ENCODE peak calls at places on chromosome 10, in six cellular contexts. D is testis, V is cardiac muscle cell, J is heart right ventricle, N is body of pancreas, C is suprapubic skin. I is an unnamed sample.

GRCh38 chr10:44369296-44369695 is 15.6 kb downstream of the CXCL12 start:
- DNase-seq in J (no peak), D (no peak), C (no peak), V (no peak), N (no peak), I (no peak)

GRCh38 chr10:14507156-14507555 is 176.4 kb upstream of the FRMD4A start:
- DNase-seq in J (no peak), D (no peak), C (no peak), N (no peak), V (no peak), I (no peak)

GRCh38 chr10:122207135-122207534 is 64.0 kb upstream of the BTBD16 start:
- DNase-seq in V (no peak), C (no peak), J (no peak), D (no peak), N (no peak), I (no peak)

GRCh38 chr10:72855790-72856189 is 37.7 kb upstream of the OIT3 start:
- DNase-seq in J (no peak), D (no peak), V (no peak), C (no peak), N (no peak), I (no peak)

GRCh38 chr10:78567680-78568453 is 500.9 kb upstream of the ZMIZ1 start:
- DNase-seq in V (no peak), N (no peak), D (no peak), J (no peak), C (no peak), I (no peak)

GRCh38 chr10:95477175-95477520 is 84.0 kb downstream of the SORBS1 start:
- DNase-seq in J (no peak), V (no peak), C (no peak), N (no peak), D (no peak), I (no peak)

GRCh38 chr10:60537697-60538096 is 148.0 kb upstream of the ANK3 start:
- DNase-seq in D (no peak), C (no peak), V (no peak), J (no peak), N (no peak), I (no peak)

GRCh38 chr10:43135656-43136055 is 2.6 kb upstream of the CSGALNACT2 start:
- DNase-seq in C (no peak), J (no peak), D (no peak), N (no peak), V (no peak), I (no peak)

GRCh38 chr10:110307805-110308204 is 3.1 kb upstream of the SMNDC1 start:
- DNase-seq in C (no peak), D (no peak), V (no peak), N (no peak), J (no peak), I (no peak)

GRCh38 chr10:23330953-23331352 is 13.6 kb downstream of the C10orf67 start:
- DNase-seq in N (no peak), D (no peak), C (no peak), J (no peak), V (no peak), I (no peak)

DNA sequence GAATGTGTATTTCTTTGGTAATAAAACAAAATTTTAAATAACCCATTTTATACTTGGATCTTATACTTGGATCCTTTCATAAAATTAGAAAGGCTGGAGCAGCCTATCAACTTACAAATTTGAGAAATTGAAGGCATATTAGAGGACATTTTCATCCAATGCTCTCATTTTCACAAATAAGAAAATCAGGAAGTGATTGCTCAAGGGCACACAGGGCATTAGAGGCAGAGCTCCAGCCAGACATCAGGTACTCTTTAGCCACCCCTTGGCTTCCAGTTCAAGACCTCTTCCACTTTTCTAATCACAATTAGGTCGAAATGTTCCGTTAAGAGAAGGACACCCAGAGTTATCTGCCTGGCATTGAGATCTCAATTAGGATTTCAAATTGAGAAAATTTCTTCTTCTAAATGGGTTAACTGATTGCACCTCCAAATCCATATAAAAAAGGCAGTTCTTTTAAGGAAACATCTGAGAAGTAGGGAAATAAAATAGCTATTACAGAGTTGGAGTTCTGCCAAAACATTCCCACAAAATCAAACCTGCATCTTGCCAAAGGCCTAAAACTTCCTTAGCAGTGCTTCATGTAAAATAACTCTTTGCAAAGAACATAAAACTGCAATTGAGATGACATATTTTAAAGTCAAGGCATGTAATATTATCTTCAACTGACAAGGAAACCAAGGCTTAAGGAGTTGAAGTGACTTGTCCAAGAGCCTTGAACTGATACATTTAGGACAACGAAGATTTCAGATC is 2.5 kb downstream of the ACTA2 start:
- DNase-seq in J (no peak), C (no peak), V (no peak), N (no peak), D (no peak), I (no peak)
- H3K27ac ChIP-seq in J (no peak), C (peak), V (peak), N (no peak), D (peak), I (no peak)

DNA sequence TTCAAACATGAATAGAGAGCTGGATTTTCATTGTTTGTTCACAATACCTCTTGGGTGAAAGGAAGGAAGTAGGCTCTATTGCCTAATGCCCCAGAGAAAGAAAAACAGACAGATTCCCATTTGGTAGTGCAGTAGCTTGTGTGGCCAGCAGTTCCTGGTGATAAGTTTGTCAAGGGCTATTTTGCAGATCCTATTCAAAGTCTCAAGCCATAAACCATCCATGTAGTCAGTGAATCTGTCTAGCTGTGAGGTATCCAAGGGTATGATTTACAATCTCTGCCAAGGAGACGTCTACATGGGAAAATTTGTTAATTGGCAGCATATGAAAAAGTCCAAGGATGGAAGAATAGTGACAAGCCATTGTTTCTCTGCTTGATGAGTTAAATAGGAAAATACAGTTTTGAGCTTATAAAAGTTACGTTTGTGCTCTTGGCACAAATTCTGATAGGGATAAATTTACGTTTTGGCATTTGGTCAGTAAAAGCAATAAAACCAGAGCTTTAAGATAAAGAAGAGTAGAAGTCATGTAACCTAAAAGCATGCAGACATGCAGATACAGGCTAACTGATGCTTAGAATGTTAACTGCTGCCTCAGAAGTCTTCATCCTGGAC is 269.1 kb downstream of the GATA3 start:
- DNase-seq in N (no peak), C (no peak), D (no peak), V (no peak), J (no peak), I (no peak)
- TF ChIP-seq CTCF in N (no peak), C (no peak), D (no peak), V (no peak), J (no peak), I (no peak)

DNA sequence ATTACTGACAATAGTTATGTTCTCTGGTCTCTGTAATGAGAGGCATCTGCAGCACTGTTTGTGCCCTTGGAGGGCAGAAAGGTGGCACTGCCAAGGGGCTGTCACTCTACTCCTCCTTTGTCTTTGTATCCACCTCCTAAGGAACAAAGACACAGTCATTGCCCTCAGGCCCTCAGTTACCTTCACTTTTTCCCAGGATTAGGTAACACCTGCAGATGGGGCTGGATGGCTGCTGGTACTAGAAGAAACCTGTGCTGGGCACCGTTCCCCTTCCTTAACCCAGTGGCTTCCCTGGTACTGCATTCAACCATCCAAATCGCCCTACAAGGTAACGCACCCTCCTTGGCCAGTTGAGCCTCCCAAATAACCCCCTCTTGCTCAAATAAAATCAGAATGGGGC is 246.9 kb upstream of the NEBL start:
- DNase-seq in N (no peak), J (no peak), V (no peak), D (no peak), C (no peak), I (no peak)
- H3K27ac ChIP-seq in N (no peak), J (no peak), V (no peak), D (no peak), C (no peak), I (no peak)

DNA sequence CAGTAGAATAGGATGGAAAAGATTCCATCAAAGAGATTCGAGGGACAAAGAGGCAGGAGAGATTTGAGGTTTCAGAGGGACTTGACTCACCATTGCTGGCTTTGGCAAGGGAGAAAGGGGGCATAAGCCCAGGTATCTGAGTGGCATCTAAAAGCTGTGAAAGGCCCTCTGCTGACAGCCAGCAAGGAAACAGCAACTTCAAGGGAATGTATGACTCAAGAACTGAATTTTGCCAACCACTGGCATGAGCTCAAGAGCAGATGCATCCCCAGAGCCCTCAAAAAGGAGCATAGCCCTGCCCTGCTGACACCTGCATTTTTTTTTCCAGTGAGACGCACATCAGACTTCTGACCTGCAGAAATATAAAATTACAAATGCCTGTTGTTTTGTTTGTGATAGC is 19.6 kb upstream of the ADAM12 start:
- DNase-seq in C (no peak), J (no peak), N (no peak), D (no peak), V (no peak), I (no peak)
- TF ChIP-seq CTCF in C (no peak), J (no peak), N (no peak), D (no peak), V (no peak), I (no peak)

GRCh38 chr10:29857843-29858242 is 201.5 kb downstream of the JCAD start:
- DNase-seq in D (no peak), N (no peak), J (no peak), C (no peak), V (no peak), I (no peak)
- H3K27ac ChIP-seq in D (peak), N (no peak), J (no peak), C (no peak), V (peak), I (no peak)

DNA sequence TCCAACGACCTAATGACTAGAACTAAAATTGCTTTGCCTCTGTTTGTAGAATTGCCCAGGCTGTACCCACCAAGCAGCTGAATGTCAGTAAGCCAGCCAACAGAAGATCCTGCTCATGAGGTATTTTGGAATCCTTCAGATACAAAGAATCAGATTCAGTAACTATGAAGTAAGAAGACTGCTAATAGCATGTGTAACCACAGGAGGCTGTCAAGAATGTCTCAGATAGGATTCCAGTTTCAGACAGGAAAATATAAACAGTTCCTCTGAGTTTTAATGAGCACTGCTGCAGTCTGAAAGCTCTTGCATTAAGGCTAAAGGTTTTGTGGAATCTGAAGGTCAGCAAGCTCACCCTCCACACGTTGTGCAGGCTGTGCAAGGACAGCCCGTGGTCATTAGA is 112.6 kb upstream of the ADAM12 start:
- DNase-seq in C (no peak), N (no peak), J (no peak), D (no peak), V (no peak), I (no peak)
- TF ChIP-seq CTCF in C (no peak), N (no peak), J (no peak), D (no peak), V (no peak), I (no peak)

GRCh38 chr10:71827828-71828227 is 23.2 kb downstream of the PSAP start:
- DNase-seq in J (no peak), N (no peak), D (no peak), V (no peak), C (no peak), I (no peak)

GRCh38 chr10:71831646-71832552 is 19.2 kb downstream of the PSAP start:
- DNase-seq in C (peak), J (no peak), D (no peak), V (no peak), N (no peak), I (no peak)

GRCh38 chr10:71829171-71829570 is 21.9 kb downstream of the PSAP start:
- DNase-seq in V (no peak), D (no peak), C (peak), J (no peak), N (no peak), I (no peak)

GRCh38 chr10:71830726-71831125 is 20.3 kb downstream of the PSAP start:
- DNase-seq in N (no peak), D (no peak), V (no peak), C (no peak), J (no peak), I (no peak)

GRCh38 chr10:71828702-71829101 is 22.3 kb downstream of the PSAP start:
- DNase-seq in J (no peak), N (no peak), D (no peak), C (no peak), V (no peak), I (no peak)
- H3K27ac ChIP-seq in J (no peak), N (no peak), D (no peak), C (no peak), V (no peak), I (no peak)

GRCh38 chr10:34956756-34957155 is 133.4 kb downstream of the CUL2 start:
- DNase-seq in D (no peak), N (no peak), V (no peak), C (no peak), J (no peak), I (no peak)
- TF ChIP-seq CTCF in D (no peak), N (no peak), V (no peak), C (no peak), J (no peak), I (no peak)

GRCh38 chr10:69343905-69344304 is 65.6 kb downstream of the HK1 start:
- DNase-seq in C (no peak), V (no peak), J (no peak), N (no peak), D (no peak), I (no peak)

GRCh38 chr10:69346776-69347175 is 68.5 kb downstream of the HK1 start:
- DNase-seq in J (no peak), D (no peak), C (no peak), V (no peak), N (no peak), I (no peak)

GRCh38 chr10:69345402-69345801 is 67.1 kb downstream of the HK1 start:
- DNase-seq in J (peak), N (peak), C (peak), V (no peak), D (no peak), I (peak)

GRCh38 chr10:69345890-69346474 is 67.7 kb downstream of the HK1 start:
- DNase-seq in D (no peak), V (no peak), N (no peak), J (no peak), C (peak), I (no peak)

DNA sequence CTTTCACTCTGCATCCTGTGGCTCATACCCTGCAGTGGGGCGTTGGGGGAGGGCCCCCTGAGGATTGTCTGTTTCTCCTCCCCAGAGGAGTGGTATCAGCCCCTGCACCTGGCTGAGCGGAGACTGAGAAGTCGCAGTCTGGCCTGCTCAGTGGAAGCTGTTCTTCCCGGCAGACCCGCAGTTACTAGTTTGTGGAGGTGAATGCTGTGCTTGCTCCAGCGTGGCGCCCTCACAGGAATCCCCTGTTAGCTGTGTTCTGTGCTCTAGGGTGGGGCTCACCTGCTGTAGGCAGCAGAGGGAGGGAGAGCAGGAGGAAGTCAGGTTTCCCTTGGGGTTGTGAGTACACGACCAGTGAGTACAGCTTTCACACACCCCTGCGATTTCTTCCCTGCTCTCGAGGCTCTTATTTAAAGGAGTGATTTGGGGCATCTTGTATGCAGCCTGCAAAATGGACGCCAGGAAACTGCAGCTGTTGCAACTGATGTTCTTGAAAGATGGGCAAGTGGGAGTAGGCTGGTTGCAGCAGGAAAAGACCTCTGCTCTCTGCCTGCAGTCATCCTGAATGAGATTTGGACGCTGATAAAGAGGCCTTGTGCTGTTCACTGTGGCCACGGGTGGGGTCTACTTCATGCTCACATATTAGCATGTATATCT is 66.4 kb downstream of the HK1 start:
- DNase-seq in V (no peak), C (peak), D (no peak), N (no peak), J (no peak), I (no peak)
- H3K27ac ChIP-seq in V (peak), C (peak), D (no peak), N (no peak), J (peak), I (peak)

GRCh38 chr10:4028027-4028471 is 243.0 kb upstream of the KLF6 start:
- DNase-seq in C (no peak), V (no peak), N (no peak), J (no peak), D (no peak), I (no peak)
- TF ChIP-seq CTCF in C (no peak), V (no peak), N (no peak), J (no peak), D (no peak), I (no peak)

I was measured in WERI-Rb-1.